ENCODE peak calls at places on chromosomes 4 and X, in eight cellular contexts. U, X, A, L, F, H, R and Y are unnamed samples.

GRCh38 chrX:53595266-53595810 is 91.2 kb downstream of the HUWE1 start:
- DNase-seq in U (no peak), X (no peak), A (no peak), L (no peak), F (no peak), H (no peak), R (no peak), Y (no peak)

GRCh38 chrX:147476008-147476407 is 435.7 kb upstream of the FMR1 start:
- DNase-seq in U (peak), X (peak), A (no peak), L (peak), F (no peak), H (no peak), R (no peak), Y (no peak)

GRCh38 chr4:69830529-69831269 is 29.2 kb downstream of the SULT1E1 start:
- DNase-seq in U (no peak), X (peak), A (peak), L (no peak), F (no peak), H (no peak), R (no peak), Y (no peak)

GRCh38 chrX:148567229-148567628 is 66.8 kb downstream of the AFF2 start:
- DNase-seq in U (no peak), X (no peak), A (peak), L (no peak), F (no peak), H (no peak), R (no peak), Y (no peak)

GRCh38 chr4:188110741-188111458 is 1.5 kb upstream of the TRIML2 start:
- DNase-seq in U (no peak), X (no peak), A (no peak), L (no peak), F (no peak), H (no peak), R (no peak), Y (no peak)

GRCh38 chr4:152485726-152486276 is 50.1 kb downstream of the FBXW7 start:
- DNase-seq in U (peak), X (no peak), A (peak), L (no peak), F (no peak), H (no peak), R (no peak), Y (no peak)

GRCh38 chr4:82462415-82462831 is 32.0 kb downstream of the ENOPH1 start:
- DNase-seq in U (peak), X (peak), A (peak), L (peak), F (peak), H (peak), R (peak), Y (peak)

GRCh38 chrX:150664290-150664689 is 28.9 kb upstream of the MTMR1 start:
- DNase-seq in U (no peak), X (no peak), A (no peak), L (no peak), F (no peak), H (no peak), R (no peak), Y (no peak)

GRCh38 chrX:13955095-13955647 is 74.5 kb downstream of the GEMIN8 start:
- DNase-seq in U (no peak), X (no peak), A (no peak), L (no peak), F (no peak), H (no peak), R (no peak), Y (no peak)

GRCh38 chr4:118682928-118683327 is 2.3 kb upstream of the METTL14 start:
- DNase-seq in U (no peak), X (peak), A (peak), L (no peak), F (no peak), H (no peak), R (no peak), Y (no peak)

GRCh38 chr4:94574616-94575015 is 122.9 kb downstream of the PDLIM5 start:
- DNase-seq in U (no peak), X (no peak), A (no peak), L (no peak), F (no peak), H (no peak), R (no peak), Y (no peak)

GRCh38 chr4:94570558-94570957 is 118.8 kb downstream of the PDLIM5 start:
- DNase-seq in U (no peak), X (no peak), A (no peak), L (no peak), F (no peak), H (no peak), R (no peak), Y (no peak)

GRCh38 chr4:94571301-94571700 is 119.6 kb downstream of the PDLIM5 start:
- DNase-seq in U (no peak), X (no peak), A (no peak), L (no peak), F (no peak), H (no peak), R (no peak), Y (no peak)

GRCh38 chr4:94574050-94574449 is 122.3 kb downstream of the PDLIM5 start:
- DNase-seq in U (no peak), X (no peak), A (no peak), L (no peak), F (no peak), H (no peak), R (no peak), Y (no peak)

GRCh38 chr4:94571720-94572119 is 120.0 kb downstream of the PDLIM5 start:
- DNase-seq in U (no peak), X (no peak), A (no peak), L (no peak), F (no peak), H (no peak), R (no peak), Y (no peak)
- TF ChIP-seq CTCF in U (no peak), X (no peak), A (no peak), L (no peak), F (no peak), H (no peak), R (no peak), Y (no peak)

GRCh38 chr4:99404595-99405287 is 30.4 kb downstream of the ADH7 start:
- DNase-seq in U (peak), X (no peak), A (peak), L (no peak), F (no peak), H (no peak), R (no peak), Y (no peak)

GRCh38 chr4:99403380-99404194 is 31.6 kb downstream of the ADH7 start:
- DNase-seq in U (peak), X (no peak), A (peak), L (no peak), F (no peak), H (no peak), R (no peak), Y (no peak)

GRCh38 chr4:99405433-99406115 is 29.6 kb downstream of the ADH7 start:
- DNase-seq in U (peak), X (peak), A (peak), L (peak), F (peak), H (peak), R (peak), Y (peak)

GRCh38 chr4:99400831-99401230 is 34.3 kb downstream of the ADH7 start:
- DNase-seq in U (no peak), X (no peak), A (no peak), L (no peak), F (no peak), H (no peak), R (no peak), Y (no peak)

GRCh38 chr4:99402765-99403164 is 32.4 kb downstream of the ADH7 start:
- DNase-seq in U (no peak), X (peak), A (no peak), L (no peak), F (no peak), H (no peak), R (no peak), Y (no peak)
- TF ChIP-seq CTCF in U (no peak), X (peak), A (no peak), L (no peak), F (no peak), H (no peak), R (no peak), Y (no peak)

DNA sequence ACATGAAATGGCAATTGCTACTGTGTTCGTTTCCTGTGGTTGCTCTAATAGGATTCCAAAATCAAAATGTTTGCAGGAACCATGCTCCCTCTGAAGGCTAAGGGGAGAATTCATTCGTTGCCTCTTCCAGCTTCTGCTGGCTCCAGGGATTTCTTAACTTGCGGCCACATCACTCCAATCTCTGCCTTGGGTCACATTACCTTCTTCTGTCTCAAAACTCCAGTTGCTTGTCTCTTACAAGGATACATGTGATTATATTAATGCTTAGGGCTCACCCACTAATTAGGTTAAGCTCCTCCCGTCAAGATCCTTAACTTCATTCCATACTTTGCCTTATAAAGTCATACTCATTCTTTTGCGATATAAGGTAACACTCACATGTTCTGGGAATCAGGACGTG is 208.4 kb downstream of the RBM46 start:
- DNase-seq in U (no peak), X (no peak), A (no peak), L (no peak), F (no peak), H (no peak), R (no peak), Y (no peak)
- TF ChIP-seq CTCF in U (no peak), X (peak), A (no peak), L (no peak), F (no peak), H (no peak), R (no peak), Y (no peak)

GRCh38 chr4:107044170-107044569 is 8.1 kb upstream of the DKK2 start:
- DNase-seq in U (no peak), X (peak), A (no peak), L (no peak), F (no peak), H (no peak), R (no peak), Y (no peak)
- TF ChIP-seq CTCF in U (no peak), X (peak), A (peak), L (peak), F (no peak), H (no peak), R (no peak), Y (no peak)

GRCh38 chrX:11678174-11678573 is 12.5 kb upstream of the ARHGAP6 start:
- DNase-seq in U (no peak), X (no peak), A (peak), L (no peak), F (peak), H (no peak), R (no peak), Y (no peak)
- TF ChIP-seq CTCF in U (no peak), X (peak), A (peak), L (peak), F (no peak), H (no peak), R (no peak), Y (peak)

GRCh38 chrX:102715967-102716366 is 3.7 kb downstream of the GPRASP2 start:
- DNase-seq in U (no peak), X (no peak), A (no peak), L (no peak), F (no peak), H (no peak), R (no peak), Y (no peak)

GRCh38 chrX:102712967-102713677 is 874 bp downstream of the GPRASP2 start:
- DNase-seq in U (no peak), X (peak), A (peak), L (peak), F (peak), H (no peak), R (peak), Y (no peak)

GRCh38 chrX:102712216-102712966 is at the start of gene GPRASP2:
- DNase-seq in U (no peak), X (peak), A (peak), L (peak), F (peak), H (no peak), R (no peak), Y (peak)

GRCh38 chrX:102711872-102712215 is 404 bp upstream of the GPRASP2 start:
- DNase-seq in U (no peak), X (peak), A (no peak), L (no peak), F (no peak), H (no peak), R (no peak), Y (no peak)

GRCh38 chrX:102714994-102715393 is 2.7 kb downstream of the GPRASP2 start:
- DNase-seq in U (no peak), X (peak), A (no peak), L (no peak), F (no peak), H (no peak), R (no peak), Y (no peak)
- TF ChIP-seq CTCF in U (no peak), X (peak), A (no peak), L (no peak), F (no peak), H (no peak), R (no peak), Y (no peak)

DNA sequence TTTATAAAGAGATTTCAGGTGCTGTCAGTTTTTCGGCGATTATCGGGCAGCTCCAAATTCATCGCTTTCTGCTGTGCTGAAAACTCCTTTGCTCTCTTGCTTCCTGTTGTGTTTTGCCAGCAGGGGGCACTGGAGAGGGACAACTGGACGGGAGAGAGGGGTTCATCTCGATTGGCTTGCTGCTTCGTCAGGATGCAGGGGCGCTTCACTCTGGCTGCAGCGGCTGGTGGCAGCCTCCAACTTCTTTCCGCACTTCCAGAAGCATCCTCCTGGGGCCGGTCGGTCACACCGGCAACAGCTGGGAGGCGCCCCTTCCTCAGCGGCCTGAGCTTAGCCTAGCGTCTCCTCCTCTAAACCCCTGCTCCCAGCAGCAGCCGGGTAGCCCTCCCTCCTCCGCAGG is 29.5 kb downstream of the MSL3 start:
- DNase-seq in U (no peak), X (peak), A (peak), L (peak), F (peak), H (peak), R (peak), Y (peak)
- TF ChIP-seq CTCF in U (no peak), X (peak), A (peak), L (peak), F (peak), H (peak), R (no peak), Y (peak)

GRCh38 chr4:23902203-23902602 is 12.4 kb upstream of the PPARGC1A start:
- DNase-seq in U (no peak), X (no peak), A (no peak), L (no peak), F (no peak), H (no peak), R (no peak), Y (no peak)
- TF ChIP-seq CTCF in U (no peak), X (peak), A (no peak), L (peak), F (no peak), H (no peak), R (no peak), Y (no peak)

DNA sequence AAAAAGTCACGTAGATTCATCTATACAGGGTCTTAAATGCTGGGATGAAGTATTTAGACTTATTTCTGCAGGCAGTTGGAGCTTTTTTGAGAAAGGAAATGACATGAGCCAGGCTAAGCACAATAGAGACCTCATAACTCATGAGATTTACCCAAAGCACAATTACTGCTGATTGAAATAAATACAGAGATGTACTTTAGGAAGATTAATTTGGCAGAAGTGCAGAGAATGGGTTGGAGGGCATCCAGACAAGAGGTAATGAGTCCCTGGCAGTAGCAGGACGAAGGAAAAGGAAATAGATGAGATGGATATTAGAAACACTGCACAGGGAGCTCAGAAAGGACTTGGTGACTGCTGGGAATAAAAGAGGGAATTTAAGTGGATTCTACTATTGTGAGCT is 129.1 kb downstream of the SHROOM4 start:
- DNase-seq in U (no peak), X (no peak), A (no peak), L (no peak), F (no peak), H (no peak), R (no peak), Y (no peak)
- TF ChIP-seq CTCF in U (no peak), X (no peak), A (no peak), L (no peak), F (no peak), H (no peak), R (no peak), Y (no peak)